ENCODE peak calls at places on chromosomes 4 and X, in nine cellular contexts. J is suprapubic skin, H is transverse colon, L is uterus, F is K562, I is H1, Y is esophagus muscularis mucosa, U is lower leg skin, D is NB4. W is an unnamed sample.

GRCh38 chr4:100106982-100107381 is 83.3 kb downstream of the DDIT4L start:
- DNase-seq in H (no peak), Y (no peak), F (no peak), I (no peak), L (no peak), J (no peak), D (peak), U (no peak), W (no peak)

GRCh38 chr4:52996261-52997131 is 134.4 kb downstream of the RASL11B start:
- DNase-seq in H (no peak), Y (no peak), L (peak), J (no peak), U (peak), I (no peak), F (no peak), D (no peak), W (no peak)

GRCh38 chrX:106611682-106612402 is at the start of gene RADX:
- DNase-seq in D (no peak), F (peak), I (peak), Y (peak), H (peak), J (peak), L (peak), U (peak), W (peak)

GRCh38 chrX:20270557-20270880 is 3.8 kb upstream of the RPS6KA3 start:
- DNase-seq in Y (no peak), D (no peak), F (no peak), J (no peak), I (no peak), H (no peak), U (no peak), L (no peak), W (no peak)

GRCh38 chrX:29587107-29587506 is 628.3 kb upstream of the MAGEB2 start:
- DNase-seq in J (no peak), H (no peak), U (no peak), D (no peak), F (no peak), L (no peak), Y (no peak), I (no peak), W (no peak)

GRCh38 chr4:2929469-2929868 is 33.7 kb downstream of the NOP14 start:
- DNase-seq in U (no peak), I (no peak), F (no peak), H (no peak), D (peak), L (peak), Y (no peak), J (peak), W (no peak)

GRCh38 chr4:144615182-144615581 is 30.8 kb upstream of the HHIP start:
- DNase-seq in U (no peak), Y (no peak), I (no peak), J (no peak), D (no peak), F (no peak), H (no peak), L (no peak), W (no peak)

GRCh38 chrX:103520391-103520790 is 1.1 kb upstream of the RAB40A start:
- DNase-seq in Y (no peak), L (no peak), J (no peak), H (no peak), I (no peak), U (no peak), D (no peak), F (no peak), W (no peak)

GRCh38 chr4:84582988-84583870 is at the start of gene CDS1:
- DNase-seq in F (peak), D (peak), U (peak), J (peak), L (peak), I (peak), Y (no peak), H (peak), W (no peak)

GRCh38 chr4:60443796-60444195 is 756.3 kb upstream of the ADGRL3 start:
- DNase-seq in H (no peak), U (no peak), Y (no peak), L (no peak), F (no peak), D (no peak), J (no peak), I (no peak), W (no peak)

GRCh38 chr4:183118585-183118984 is 19.5 kb downstream of the WWC2 start:
- DNase-seq in H (no peak), D (no peak), J (no peak), I (no peak), Y (no peak), F (no peak), U (no peak), L (no peak), W (peak)

GRCh38 chr4:76194325-76194724 is 19.3 kb downstream of the SCARB2 start:
- DNase-seq in D (peak), H (no peak), L (no peak), I (no peak), F (peak), Y (peak), U (no peak), J (no peak), W (peak)

GRCh38 chrX:16469870-16470269 is 180.1 kb upstream of the S100G start:
- DNase-seq in L (no peak), I (peak), U (no peak), D (peak), Y (no peak), J (no peak), F (peak), H (no peak), W (no peak)

GRCh38 chrX:151004085-151004484 is 20.9 kb downstream of the HMGB3 start:
- DNase-seq in D (peak), Y (no peak), H (no peak), U (no peak), J (no peak), L (no peak), F (no peak), I (no peak), W (no peak)

GRCh38 chr4:183175631-183176232 is 76.7 kb downstream of the WWC2 start:
- DNase-seq in I (no peak), F (no peak), D (no peak), H (no peak), Y (no peak), J (no peak), L (no peak), U (no peak), W (peak)

GRCh38 chr4:150986085-150986484 is 29.0 kb downstream of the LRBA start:
- DNase-seq in U (no peak), Y (no peak), D (no peak), I (no peak), J (no peak), F (no peak), H (no peak), L (no peak), W (no peak)

GRCh38 chrX:17876135-17876534 is 15.0 kb upstream of the RAI2 start:
- DNase-seq in L (no peak), D (no peak), J (no peak), U (no peak), I (no peak), F (no peak), H (no peak), Y (no peak), W (no peak)

GRCh38 chr4:159069922-159070321 is 33.0 kb upstream of the RAPGEF2 start:
- DNase-seq in U (no peak), L (no peak), H (no peak), J (no peak), Y (no peak), F (no peak), I (no peak), D (no peak), W (no peak)

GRCh38 chr4:47528651-47529050 is 43.6 kb downstream of the ATP10D start:
- DNase-seq in F (no peak), H (no peak), I (no peak), U (no peak), J (no peak), Y (no peak), L (no peak), D (no peak), W (no peak)

GRCh38 chr4:127622923-127623754 is 9.6 kb upstream of the INTU start:
- DNase-seq in H (peak), J (no peak), U (no peak), L (no peak), I (peak), D (peak), Y (no peak), F (no peak), W (no peak)

GRCh38 chr4:65383589-65384305 is 286.5 kb downstream of the EPHA5 start:
- DNase-seq in J (no peak), L (no peak), I (no peak), D (no peak), H (no peak), F (no peak), U (no peak), Y (no peak), W (no peak)

GRCh38 chr4:111630705-111631104 is 514.5 kb upstream of the FAM241A start:
- DNase-seq in I (no peak), D (peak), H (no peak), Y (no peak), L (no peak), U (no peak), F (no peak), J (no peak), W (no peak)

GRCh38 chr4:113756005-113756410 is 5.5 kb downstream of the CAMK2D start:
- DNase-seq in J (no peak), U (no peak), I (no peak), L (no peak), F (no peak), Y (no peak), D (no peak), H (no peak), W (peak)

GRCh38 chrX:130091976-130092522 is 18.2 kb downstream of the ELF4 start:
- DNase-seq in I (no peak), J (no peak), D (peak), Y (no peak), F (peak), U (no peak), L (no peak), H (peak), W (no peak)

GRCh38 chr4:26192921-26193894 is 127.6 kb upstream of the RBPJ start:
- DNase-seq in I (no peak), Y (no peak), F (no peak), U (no peak), D (no peak), J (no peak), H (no peak), L (peak), W (no peak)

GRCh38 chr4:124711469-124712416 is 789 bp downstream of the ANKRD50 start:
- DNase-seq in F (peak), I (peak), J (peak), L (peak), Y (no peak), D (peak), H (peak), U (peak), W (peak)

GRCh38 chrX:71619193-71619592 is 882 bp upstream of the CXCR3 start:
- DNase-seq in J (no peak), L (no peak), D (peak), Y (no peak), U (no peak), I (no peak), F (no peak), H (no peak), W (no peak)

GRCh38 chr4:77473509-77473908 is 132.1 kb upstream of the CXCL13 start:
- DNase-seq in J (no peak), L (no peak), U (no peak), Y (no peak), D (peak), F (peak), I (no peak), H (no peak), W (no peak)

GRCh38 chr4:103091601-103092223 is 7.9 kb downstream of the BDH2 start:
- DNase-seq in U (no peak), D (peak), Y (no peak), L (peak), H (peak), I (no peak), F (peak), J (no peak), W (no peak)

GRCh38 chrX:149506349-149506748 is 1.2 kb upstream of the IDS start:
- DNase-seq in J (no peak), F (no peak), U (no peak), H (no peak), D (no peak), I (no peak), Y (no peak), L (no peak), W (no peak)

GRCh38 chr4:171948038-171948437 is 134.8 kb downstream of the GALNTL6 start:
- DNase-seq in U (no peak), Y (no peak), H (no peak), J (no peak), L (no peak), D (no peak), I (no peak), F (no peak), W (no peak)

GRCh38 chrX:129540068-129540653 is at the start of gene OCRL:
- DNase-seq in F (peak), L (peak), J (peak), I (peak), U (peak), Y (peak), H (peak), D (peak), W (peak)

GRCh38 chr4:174156239-174156826 is 127.1 kb downstream of the FBXO8 start:
- DNase-seq in L (no peak), F (peak), U (no peak), I (no peak), J (no peak), Y (no peak), D (peak), H (no peak), W (no peak)

GRCh38 chr4:125832161-125832560 is 517.4 kb downstream of the FAT4 start:
- DNase-seq in I (no peak), D (no peak), H (no peak), U (no peak), Y (no peak), J (no peak), L (no peak), F (no peak), W (no peak)

GRCh38 chr4:10529891-10530786 is 72.9 kb upstream of the ZNF518B start:
- DNase-seq in Y (no peak), H (no peak), U (peak), D (no peak), J (no peak), I (no peak), L (peak), F (no peak), W (no peak)

GRCh38 chr4:119010909-119011606 is 122.4 kb downstream of the SYNPO2 start:
- DNase-seq in F (no peak), J (no peak), H (no peak), U (no peak), D (peak), Y (no peak), I (no peak), L (peak), W (no peak)
- TF ChIP-seq POLR2A in F (no peak), J (no peak), H (no peak), U (no peak), D (no peak), Y (peak), I (no peak), L (no peak), W (no peak)

DNA sequence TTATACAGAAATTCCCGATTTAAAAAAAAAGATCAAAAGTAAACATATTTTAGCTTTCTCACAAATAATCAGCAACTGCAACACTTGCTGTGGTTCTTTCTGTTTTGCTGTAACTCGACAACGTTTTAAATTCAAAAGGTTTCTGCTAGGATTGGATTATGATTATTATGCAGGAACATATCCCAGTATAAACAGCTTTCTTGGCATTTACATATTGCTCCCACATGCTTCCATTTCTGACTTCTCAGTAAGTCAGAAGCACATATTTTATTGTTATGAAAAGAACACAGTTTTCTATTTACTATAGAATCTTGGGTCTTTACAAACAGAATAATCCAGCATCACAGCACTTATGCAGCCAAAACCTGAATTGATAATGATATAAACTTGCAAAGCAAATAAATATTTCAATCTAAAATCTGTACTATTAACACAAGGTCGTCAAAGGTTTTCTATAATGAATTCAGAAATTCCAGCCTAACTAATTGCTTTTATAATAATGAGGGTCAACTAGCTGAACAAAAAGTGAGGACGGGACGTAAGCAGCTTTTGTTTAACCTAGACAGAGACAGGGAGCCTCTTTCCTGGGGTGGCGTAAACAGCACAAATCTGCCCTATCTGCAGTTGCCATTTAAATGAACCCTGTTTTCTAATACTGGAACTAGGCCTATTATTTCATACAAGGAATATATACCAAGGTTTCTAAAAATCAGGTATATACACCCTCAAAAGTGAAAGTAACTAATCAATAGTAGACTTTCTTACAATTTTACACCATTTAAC is 9.8 kb upstream of the PCDH18 start:
- DNase-seq in J (no peak), I (no peak), H (no peak), Y (no peak), U (no peak), F (no peak), D (no peak), L (no peak), W (no peak)
- TF ChIP-seq POLR2A in J (no peak), I (no peak), H (no peak), Y (no peak), U (no peak), F (no peak), D (no peak), L (no peak), W (no peak)

GRCh38 chr4:145805490-145805889 is 125.5 kb downstream of the C4orf51 start:
- DNase-seq in F (no peak), H (no peak), I (no peak), J (no peak), U (no peak), Y (no peak), L (no peak), D (no peak), W (no peak)
- TF ChIP-seq POLR2A in F (no peak), H (no peak), I (no peak), J (no peak), U (no peak), Y (no peak), L (no peak), D (no peak), W (no peak)

GRCh38 chr4:40055873-40056721 is 553 bp upstream of the N4BP2 start:
- DNase-seq in Y (peak), L (peak), F (peak), H (peak), U (peak), I (peak), J (peak), D (peak), W (peak)
- TF ChIP-seq POLR2A in Y (no peak), L (no peak), F (peak), H (peak), U (no peak), I (peak), J (peak), D (peak), W (peak)

DNA sequence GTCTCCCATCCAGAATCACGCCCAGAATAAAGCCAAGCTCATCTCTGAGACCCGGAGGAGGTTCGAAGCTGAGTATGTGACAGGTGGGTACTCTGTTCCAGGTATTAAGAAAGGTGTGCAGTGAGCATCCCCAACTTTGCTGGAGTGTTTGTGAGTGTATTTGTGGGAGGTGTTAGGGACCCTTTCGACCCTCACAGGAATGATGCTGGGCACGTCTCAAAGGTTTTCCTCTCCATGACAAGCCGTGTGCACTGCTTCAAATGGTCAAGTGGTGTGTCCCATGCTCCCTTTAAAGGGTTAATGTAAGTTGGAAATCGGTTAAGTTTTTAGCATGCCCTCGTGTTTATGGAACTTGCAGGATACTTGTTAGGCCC is 442 bp downstream of the MOSPD2 start:
- DNase-seq in I (no peak), D (no peak), U (no peak), J (no peak), H (no peak), L (no peak), F (no peak), Y (no peak), W (no peak)
- TF ChIP-seq POLR2A in I (peak), D (no peak), U (no peak), J (no peak), H (no peak), L (no peak), F (no peak), Y (no peak), W (no peak)

GRCh38 chr4:86594559-86595425 is 677 bp downstream of the PTPN13 start:
- DNase-seq in L (peak), U (peak), J (peak), F (no peak), Y (no peak), H (peak), I (peak), D (peak), W (no peak)
- TF ChIP-seq POLR2A in L (no peak), U (no peak), J (no peak), F (no peak), Y (no peak), H (peak), I (peak), D (no peak), W (no peak)

DNA sequence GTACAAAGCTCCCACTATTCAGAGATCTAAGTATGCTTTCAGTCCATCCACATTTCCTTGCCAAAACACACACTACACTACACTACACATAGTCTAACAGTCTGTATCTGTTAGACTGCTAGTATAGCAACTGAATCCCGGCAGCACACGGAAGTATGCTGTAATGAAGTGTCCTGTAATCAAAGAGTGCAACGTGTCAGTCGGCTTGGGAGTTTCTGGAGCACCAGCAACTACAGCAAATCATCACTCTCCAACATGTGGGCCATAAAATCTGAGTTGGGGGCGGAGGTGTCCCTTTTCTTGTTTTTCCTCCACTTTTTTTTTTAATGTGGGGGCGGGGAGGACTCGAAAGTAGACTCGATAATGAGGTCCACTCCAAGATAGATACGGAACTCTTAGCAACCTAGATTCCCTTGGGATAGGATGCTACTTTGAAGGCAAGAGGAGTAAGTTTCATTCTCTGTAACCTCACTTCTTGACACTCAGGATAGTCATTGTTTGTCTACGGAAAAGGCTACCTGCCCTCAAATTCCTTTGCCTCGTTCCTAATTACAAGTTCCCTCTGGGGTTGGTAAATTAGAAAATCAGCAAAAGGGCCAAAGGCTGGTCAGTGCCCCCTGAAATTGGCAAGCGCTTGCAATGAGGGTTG is 722 bp downstream of the SLC10A7 start:
- DNase-seq in D (peak), L (no peak), F (peak), J (no peak), Y (no peak), I (no peak), U (peak), H (peak), W (no peak)
- TF ChIP-seq POLR2A in D (no peak), L (no peak), F (no peak), J (no peak), Y (no peak), I (peak), U (no peak), H (peak), W (no peak)

W was measured in H54.